ENCODE peak calls at places on chromosomes 2 and 18, in five cellular contexts. One of them, this sample, is unnamed.

GRCh38 chr18:41600693-41601391 is 354.2 kb upstream of the PIK3C3 start:
- DNase-seq in IMR-90: no peak
- DNase-seq in ELR: no peak
- DNase-seq in GM06990: no peak
- DNase-seq in NCI-H748 treated with DMSO at 0.1 percent for 48 hours: no peak
- DNase-seq in this sample: no peak

GRCh38 chr18:74836296-74837139 is 238.8 kb downstream of the ZNF407 start:
- DNase-seq in IMR-90: peak; percentile 72
- DNase-seq in ELR: peak; percentile 56
- DNase-seq in GM06990: no peak
- DNase-seq in NCI-H748 treated with DMSO at 0.1 percent for 48 hours: peak; percentile 95
- DNase-seq in this sample: no peak

GRCh38 chr2:166539340-166540162 is 45.5 kb upstream of the SCN7A start:
- DNase-seq in IMR-90: peak; percentile 84
- DNase-seq in ELR: peak; percentile 71
- DNase-seq in GM06990: peak; percentile 6
- DNase-seq in NCI-H748 treated with DMSO at 0.1 percent for 48 hours: peak; percentile 65
- DNase-seq in this sample: peak; percentile 21

GRCh38 chr2:8962890-8963289 is 40.6 kb downstream of the MBOAT2 start:
- DNase-seq in IMR-90: no peak
- DNase-seq in ELR: no peak
- DNase-seq in GM06990: no peak
- DNase-seq in NCI-H748 treated with DMSO at 0.1 percent for 48 hours: no peak
- DNase-seq in this sample: no peak

GRCh38 chr2:152523091-152523490 is 188.1 kb downstream of the FMNL2 start:
- DNase-seq in IMR-90: peak; percentile 86
- DNase-seq in ELR: peak; percentile 78
- DNase-seq in GM06990: no peak
- DNase-seq in NCI-H748 treated with DMSO at 0.1 percent for 48 hours: no peak
- DNase-seq in this sample: no peak

GRCh38 chr2:128780434-128781080 is 461.9 kb upstream of the HS6ST1 start:
- DNase-seq in IMR-90: no peak
- DNase-seq in ELR: no peak
- DNase-seq in GM06990: no peak
- DNase-seq in NCI-H748 treated with DMSO at 0.1 percent for 48 hours: no peak
- DNase-seq in this sample: no peak

GRCh38 chr2:238260879-238261278 is 21.0 kb upstream of the HES6 start:
- DNase-seq in IMR-90: no peak
- DNase-seq in ELR: no peak
- DNase-seq in GM06990: no peak
- DNase-seq in NCI-H748 treated with DMSO at 0.1 percent for 48 hours: no peak
- DNase-seq in this sample: no peak

GRCh38 chr2:141468746-141469145 is 662.1 kb downstream of the LRP1B start:
- DNase-seq in IMR-90: no peak
- DNase-seq in ELR: no peak
- DNase-seq in GM06990: no peak
- DNase-seq in NCI-H748 treated with DMSO at 0.1 percent for 48 hours: no peak
- DNase-seq in this sample: no peak

GRCh38 chr2:98446850-98447249 is 2.2 kb downstream of the INPP4A start:
- DNase-seq in IMR-90: no peak
- DNase-seq in ELR: no peak
- DNase-seq in GM06990: no peak
- DNase-seq in NCI-H748 treated with DMSO at 0.1 percent for 48 hours: no peak
- DNase-seq in this sample: no peak

GRCh38 chr2:104179644-104180043 is 674.3 kb upstream of the POU3F3 start:
- DNase-seq in IMR-90: no peak
- DNase-seq in ELR: no peak
- DNase-seq in GM06990: no peak
- DNase-seq in NCI-H748 treated with DMSO at 0.1 percent for 48 hours: no peak
- DNase-seq in this sample: no peak

GRCh38 chr18:56825312-56825711 is 174.2 kb downstream of the WDR7 start:
- DNase-seq in IMR-90: no peak
- DNase-seq in ELR: no peak
- DNase-seq in GM06990: no peak
- DNase-seq in NCI-H748 treated with DMSO at 0.1 percent for 48 hours: no peak
- DNase-seq in this sample: no peak

GRCh38 chr2:108612153-108612513 is 77.9 kb downstream of the LIMS1 start:
- DNase-seq in IMR-90: peak; percentile 88
- DNase-seq in ELR: no peak
- DNase-seq in GM06990: peak; percentile 81
- DNase-seq in NCI-H748 treated with DMSO at 0.1 percent for 48 hours: no peak
- DNase-seq in this sample: peak; percentile 58

GRCh38 chr2:240571314-240571973 is 3.2 kb downstream of the RNPEPL1 start:
- DNase-seq in IMR-90: no peak
- DNase-seq in ELR: no peak
- DNase-seq in GM06990: no peak
- DNase-seq in NCI-H748 treated with DMSO at 0.1 percent for 48 hours: no peak
- DNase-seq in this sample: no peak

GRCh38 chr18:79786781-79787526 is 10.8 kb upstream of the KCNG2 start:
- DNase-seq in IMR-90: peak; percentile 66
- DNase-seq in ELR: peak; percentile 43
- DNase-seq in GM06990: no peak
- DNase-seq in NCI-H748 treated with DMSO at 0.1 percent for 48 hours: no peak
- DNase-seq in this sample: no peak

GRCh38 chr18:78999939-79000338 is 20.3 kb downstream of the SALL3 start:
- DNase-seq in IMR-90: no peak
- DNase-seq in ELR: no peak
- DNase-seq in GM06990: no peak
- DNase-seq in NCI-H748 treated with DMSO at 0.1 percent for 48 hours: peak; percentile 89
- DNase-seq in this sample: no peak

GRCh38 chr2:158967731-158968395 is 577 bp upstream of the TANC1 start:
- DNase-seq in IMR-90: peak; percentile 66
- DNase-seq in ELR: peak; percentile 72
- DNase-seq in GM06990: no peak
- DNase-seq in NCI-H748 treated with DMSO at 0.1 percent for 48 hours: no peak
- DNase-seq in this sample: no peak

GRCh38 chr2:215531284-215531683 is 95.4 kb upstream of the FN1 start:
- DNase-seq in IMR-90: peak; percentile 88
- DNase-seq in ELR: peak; percentile 86
- DNase-seq in GM06990: no peak
- DNase-seq in NCI-H748 treated with DMSO at 0.1 percent for 48 hours: no peak
- DNase-seq in this sample: no peak